ENCODE peak calls at places on chromosome 19, in ten cellular contexts. One of them, this sample, is unnamed.
A peak's percentile ranks its signal among the peaks of the same experiment; 100 is the strongest.

GRCh38 chr19:13526552-13526951 is 20.3 kb upstream of the CACNA1A start:
- DNase-seq in non-pigmented ciliary epithelial cell: no peak
- DNase-seq in HT-29: peak; percentile 22
- DNase-seq in astrocyte of the spinal cord: no peak
- DNase-seq in stimulated activated CD4-positive, alpha-beta T cell treated with anti-CD3 and anti-CD28 coated beads, Interleukin-1b, Interleukin-23, amount 100 ng/mL, for 4 hours: no peak
- DNase-seq in T-helper 17 cell: no peak
- DNase-seq in activated naive CD4-positive, alpha-beta T cell treated with anti-CD3 and anti-CD28 coated beads, Interleukin-2, amount 10 ng/mL, durations not matched to agents 7 days and 5 days: peak; percentile 32
- DNase-seq in endothelial cell: no peak
- DNase-seq in GM23338: peak; percentile 77
- DNase-seq in A549: peak; percentile 4
- DNase-seq in this sample: no peak

GRCh38 chr19:1267441-1268391 is 1.4 kb upstream of the CIRBP start:
- DNase-seq in T-helper 17 cell: no peak
- DNase-seq in activated naive CD4-positive, alpha-beta T cell treated with anti-CD3 and anti-CD28 coated beads, Interleukin-2, amount 10 ng/mL, durations not matched to agents 7 days and 5 days: peak; percentile 42
- DNase-seq in stimulated activated CD4-positive, alpha-beta T cell treated with anti-CD3 and anti-CD28 coated beads, Interleukin-1b, Interleukin-23, amount 100 ng/mL, for 4 hours: no peak
- DNase-seq in non-pigmented ciliary epithelial cell: no peak
- DNase-seq in astrocyte of the spinal cord: peak; percentile 40
- DNase-seq in endothelial cell: no peak
- DNase-seq in GM23338: no peak
- DNase-seq in HT-29: no peak
- DNase-seq in A549: no peak
- DNase-seq in this sample: no peak

GRCh38 chr19:16435999-16436650 is 35.6 kb downstream of the EPS15L1 start:
- DNase-seq in GM23338: no peak
- DNase-seq in astrocyte of the spinal cord: peak; percentile 61
- DNase-seq in A549: no peak
- DNase-seq in stimulated activated CD4-positive, alpha-beta T cell treated with anti-CD3 and anti-CD28 coated beads, Interleukin-1b, Interleukin-23, amount 100 ng/mL, for 4 hours: no peak
- DNase-seq in activated naive CD4-positive, alpha-beta T cell treated with anti-CD3 and anti-CD28 coated beads, Interleukin-2, amount 10 ng/mL, durations not matched to agents 7 days and 5 days: no peak
- DNase-seq in endothelial cell: no peak
- DNase-seq in T-helper 17 cell: no peak
- DNase-seq in HT-29: no peak
- DNase-seq in non-pigmented ciliary epithelial cell: no peak
- DNase-seq in this sample: no peak

GRCh38 chr19:13764821-13765394 is 586 bp downstream of the MRI1 start:
- DNase-seq in HT-29: no peak
- DNase-seq in activated naive CD4-positive, alpha-beta T cell treated with anti-CD3 and anti-CD28 coated beads, Interleukin-2, amount 10 ng/mL, durations not matched to agents 7 days and 5 days: peak; percentile 60
- DNase-seq in endothelial cell: peak; percentile 27
- DNase-seq in stimulated activated CD4-positive, alpha-beta T cell treated with anti-CD3 and anti-CD28 coated beads, Interleukin-1b, Interleukin-23, amount 100 ng/mL, for 4 hours: peak; percentile 41
- DNase-seq in GM23338: peak; percentile 58
- DNase-seq in A549: no peak
- DNase-seq in astrocyte of the spinal cord: no peak
- DNase-seq in T-helper 17 cell: peak; percentile 29
- DNase-seq in non-pigmented ciliary epithelial cell: no peak
- DNase-seq in this sample: peak; percentile 30

GRCh38 chr19:36686365-36687213 is 823 bp upstream of the ZNF567 start:
- DNase-seq in GM23338: peak; percentile 21
- DNase-seq in A549: no peak
- DNase-seq in endothelial cell: no peak
- DNase-seq in astrocyte of the spinal cord: peak; percentile 19
- DNase-seq in T-helper 17 cell: no peak
- DNase-seq in activated naive CD4-positive, alpha-beta T cell treated with anti-CD3 and anti-CD28 coated beads, Interleukin-2, amount 10 ng/mL, durations not matched to agents 7 days and 5 days: peak; percentile 21
- DNase-seq in HT-29: no peak
- DNase-seq in non-pigmented ciliary epithelial cell: no peak
- DNase-seq in stimulated activated CD4-positive, alpha-beta T cell treated with anti-CD3 and anti-CD28 coated beads, Interleukin-1b, Interleukin-23, amount 100 ng/mL, for 4 hours: no peak
- DNase-seq in this sample: no peak

GRCh38 chr19:11685676-11686650 is 52.8 kb downstream of the ZNF823 start:
- DNase-seq in astrocyte of the spinal cord: no peak
- DNase-seq in endothelial cell: no peak
- DNase-seq in A549: no peak
- DNase-seq in activated naive CD4-positive, alpha-beta T cell treated with anti-CD3 and anti-CD28 coated beads, Interleukin-2, amount 10 ng/mL, durations not matched to agents 7 days and 5 days: no peak
- DNase-seq in T-helper 17 cell: no peak
- DNase-seq in HT-29: no peak
- DNase-seq in GM23338: no peak
- DNase-seq in non-pigmented ciliary epithelial cell: no peak
- DNase-seq in stimulated activated CD4-positive, alpha-beta T cell treated with anti-CD3 and anti-CD28 coated beads, Interleukin-1b, Interleukin-23, amount 100 ng/mL, for 4 hours: no peak
- DNase-seq in this sample: no peak

GRCh38 chr19:46856062-46857022 is 4.5 kb upstream of the ARHGAP35 start:
- DNase-seq in GM23338: peak; percentile 99
- DNase-seq in activated naive CD4-positive, alpha-beta T cell treated with anti-CD3 and anti-CD28 coated beads, Interleukin-2, amount 10 ng/mL, durations not matched to agents 7 days and 5 days: peak; percentile 95
- DNase-seq in T-helper 17 cell: peak; percentile 84
- DNase-seq in stimulated activated CD4-positive, alpha-beta T cell treated with anti-CD3 and anti-CD28 coated beads, Interleukin-1b, Interleukin-23, amount 100 ng/mL, for 4 hours: peak; percentile 85
- DNase-seq in non-pigmented ciliary epithelial cell: no peak
- DNase-seq in A549: peak; percentile 96
- DNase-seq in HT-29: peak; percentile 99
- DNase-seq in astrocyte of the spinal cord: peak; percentile 94
- DNase-seq in endothelial cell: peak; percentile 89
- DNase-seq in this sample: peak; percentile 86

GRCh38 chr19:43290568-43291359 is 21.4 kb upstream of the PSG9 start:
- DNase-seq in endothelial cell: peak; percentile 18
- DNase-seq in activated naive CD4-positive, alpha-beta T cell treated with anti-CD3 and anti-CD28 coated beads, Interleukin-2, amount 10 ng/mL, durations not matched to agents 7 days and 5 days: no peak
- DNase-seq in astrocyte of the spinal cord: peak; percentile 8
- DNase-seq in GM23338: peak; percentile 32
- DNase-seq in stimulated activated CD4-positive, alpha-beta T cell treated with anti-CD3 and anti-CD28 coated beads, Interleukin-1b, Interleukin-23, amount 100 ng/mL, for 4 hours: no peak
- DNase-seq in non-pigmented ciliary epithelial cell: no peak
- DNase-seq in A549: peak; percentile 27
- DNase-seq in T-helper 17 cell: no peak
- DNase-seq in HT-29: no peak
- DNase-seq in this sample: no peak

GRCh38 chr19:46350029-46350757 is 3.3 kb downstream of the PPP5C start:
- DNase-seq in stimulated activated CD4-positive, alpha-beta T cell treated with anti-CD3 and anti-CD28 coated beads, Interleukin-1b, Interleukin-23, amount 100 ng/mL, for 4 hours: no peak
- DNase-seq in HT-29: no peak
- DNase-seq in activated naive CD4-positive, alpha-beta T cell treated with anti-CD3 and anti-CD28 coated beads, Interleukin-2, amount 10 ng/mL, durations not matched to agents 7 days and 5 days: no peak
- DNase-seq in A549: no peak
- DNase-seq in non-pigmented ciliary epithelial cell: no peak
- DNase-seq in astrocyte of the spinal cord: no peak
- DNase-seq in T-helper 17 cell: no peak
- DNase-seq in GM23338: no peak
- DNase-seq in endothelial cell: no peak
- DNase-seq in this sample: no peak

GRCh38 chr19:50328257-50329145 is 676 bp downstream of the KCNC3 start:
- DNase-seq in activated naive CD4-positive, alpha-beta T cell treated with anti-CD3 and anti-CD28 coated beads, Interleukin-2, amount 10 ng/mL, durations not matched to agents 7 days and 5 days: no peak
- DNase-seq in A549: peak; percentile 57
- DNase-seq in non-pigmented ciliary epithelial cell: no peak
- DNase-seq in endothelial cell: no peak
- DNase-seq in stimulated activated CD4-positive, alpha-beta T cell treated with anti-CD3 and anti-CD28 coated beads, Interleukin-1b, Interleukin-23, amount 100 ng/mL, for 4 hours: peak; percentile 46
- DNase-seq in T-helper 17 cell: no peak
- DNase-seq in GM23338: peak; percentile 64
- DNase-seq in HT-29: peak; percentile 64
- DNase-seq in astrocyte of the spinal cord: no peak
- DNase-seq in this sample: no peak

GRCh38 chr19:1394252-1395193 is 6.8 kb downstream of the GAMT start:
- DNase-seq in T-helper 17 cell: no peak
- DNase-seq in HT-29: peak; percentile 42
- DNase-seq in endothelial cell: no peak
- DNase-seq in A549: no peak
- DNase-seq in GM23338: no peak
- DNase-seq in stimulated activated CD4-positive, alpha-beta T cell treated with anti-CD3 and anti-CD28 coated beads, Interleukin-1b, Interleukin-23, amount 100 ng/mL, for 4 hours: no peak
- DNase-seq in astrocyte of the spinal cord: no peak
- DNase-seq in activated naive CD4-positive, alpha-beta T cell treated with anti-CD3 and anti-CD28 coated beads, Interleukin-2, amount 10 ng/mL, durations not matched to agents 7 days and 5 days: no peak
- DNase-seq in non-pigmented ciliary epithelial cell: no peak
- DNase-seq in this sample: no peak

GRCh38 chr19:7214329-7215089 is 79.7 kb downstream of the INSR start:
- DNase-seq in endothelial cell: no peak
- DNase-seq in non-pigmented ciliary epithelial cell: no peak
- DNase-seq in T-helper 17 cell: no peak
- DNase-seq in activated naive CD4-positive, alpha-beta T cell treated with anti-CD3 and anti-CD28 coated beads, Interleukin-2, amount 10 ng/mL, durations not matched to agents 7 days and 5 days: no peak
- DNase-seq in HT-29: no peak
- DNase-seq in A549: no peak
- DNase-seq in GM23338: no peak
- DNase-seq in stimulated activated CD4-positive, alpha-beta T cell treated with anti-CD3 and anti-CD28 coated beads, Interleukin-1b, Interleukin-23, amount 100 ng/mL, for 4 hours: no peak
- DNase-seq in astrocyte of the spinal cord: no peak
- DNase-seq in this sample: no peak

GRCh38 chr19:54158812-54159351 is 639 bp downstream of the LENG1 start:
- DNase-seq in endothelial cell: no peak
- DNase-seq in activated naive CD4-positive, alpha-beta T cell treated with anti-CD3 and anti-CD28 coated beads, Interleukin-2, amount 10 ng/mL, durations not matched to agents 7 days and 5 days: peak; percentile 61
- DNase-seq in GM23338: no peak
- DNase-seq in non-pigmented ciliary epithelial cell: no peak
- DNase-seq in HT-29: no peak
- DNase-seq in astrocyte of the spinal cord: no peak
- DNase-seq in T-helper 17 cell: no peak
- DNase-seq in A549: no peak
- DNase-seq in stimulated activated CD4-positive, alpha-beta T cell treated with anti-CD3 and anti-CD28 coated beads, Interleukin-1b, Interleukin-23, amount 100 ng/mL, for 4 hours: no peak
- DNase-seq in this sample: no peak

GRCh38 chr19:48501961-48502719 is 9.5 kb downstream of the LMTK3 start:
- DNase-seq in A549: peak; percentile 99
- DNase-seq in astrocyte of the spinal cord: no peak
- DNase-seq in stimulated activated CD4-positive, alpha-beta T cell treated with anti-CD3 and anti-CD28 coated beads, Interleukin-1b, Interleukin-23, amount 100 ng/mL, for 4 hours: peak; percentile 63
- DNase-seq in endothelial cell: peak; percentile 79
- DNase-seq in HT-29: peak; percentile 100
- DNase-seq in non-pigmented ciliary epithelial cell: no peak
- DNase-seq in GM23338: peak; percentile 100
- DNase-seq in T-helper 17 cell: peak; percentile 53
- DNase-seq in activated naive CD4-positive, alpha-beta T cell treated with anti-CD3 and anti-CD28 coated beads, Interleukin-2, amount 10 ng/mL, durations not matched to agents 7 days and 5 days: peak; percentile 88
- DNase-seq in this sample: peak; percentile 72

GRCh38 chr19:38737297-38737865 is 6.9 kb downstream of the CAPN12 start:
- DNase-seq in activated naive CD4-positive, alpha-beta T cell treated with anti-CD3 and anti-CD28 coated beads, Interleukin-2, amount 10 ng/mL, durations not matched to agents 7 days and 5 days: no peak
- DNase-seq in HT-29: no peak
- DNase-seq in A549: peak; percentile 13
- DNase-seq in stimulated activated CD4-positive, alpha-beta T cell treated with anti-CD3 and anti-CD28 coated beads, Interleukin-1b, Interleukin-23, amount 100 ng/mL, for 4 hours: no peak
- DNase-seq in endothelial cell: no peak
- DNase-seq in GM23338: no peak
- DNase-seq in astrocyte of the spinal cord: no peak
- DNase-seq in non-pigmented ciliary epithelial cell: no peak
- DNase-seq in T-helper 17 cell: no peak
- DNase-seq in this sample: no peak

GRCh38 chr19:48206402-48207093 is 36.1 kb downstream of the ZSWIM9 start:
- DNase-seq in T-helper 17 cell: no peak
- DNase-seq in stimulated activated CD4-positive, alpha-beta T cell treated with anti-CD3 and anti-CD28 coated beads, Interleukin-1b, Interleukin-23, amount 100 ng/mL, for 4 hours: no peak
- DNase-seq in HT-29: no peak
- DNase-seq in non-pigmented ciliary epithelial cell: no peak
- DNase-seq in A549: no peak
- DNase-seq in endothelial cell: no peak
- DNase-seq in activated naive CD4-positive, alpha-beta T cell treated with anti-CD3 and anti-CD28 coated beads, Interleukin-2, amount 10 ng/mL, durations not matched to agents 7 days and 5 days: no peak
- DNase-seq in GM23338: no peak
- DNase-seq in astrocyte of the spinal cord: no peak
- DNase-seq in this sample: no peak

GRCh38 chr19:18401580-18402112 is 4.2 kb upstream of the LRRC25 start:
- DNase-seq in activated naive CD4-positive, alpha-beta T cell treated with anti-CD3 and anti-CD28 coated beads, Interleukin-2, amount 10 ng/mL, durations not matched to agents 7 days and 5 days: no peak
- DNase-seq in GM23338: peak; percentile 81
- DNase-seq in A549: peak; percentile 85
- DNase-seq in endothelial cell: peak; percentile 53
- DNase-seq in non-pigmented ciliary epithelial cell: no peak
- DNase-seq in astrocyte of the spinal cord: peak; percentile 57
- DNase-seq in HT-29: peak; percentile 87
- DNase-seq in T-helper 17 cell: no peak
- DNase-seq in stimulated activated CD4-positive, alpha-beta T cell treated with anti-CD3 and anti-CD28 coated beads, Interleukin-1b, Interleukin-23, amount 100 ng/mL, for 4 hours: no peak
- DNase-seq in this sample: no peak

GRCh38 chr19:45011959-45012358 is 10.7 kb downstream of the RELB start:
- DNase-seq in T-helper 17 cell: no peak
- DNase-seq in A549: no peak
- DNase-seq in astrocyte of the spinal cord: no peak
- DNase-seq in GM23338: peak; percentile 41
- DNase-seq in non-pigmented ciliary epithelial cell: no peak
- DNase-seq in stimulated activated CD4-positive, alpha-beta T cell treated with anti-CD3 and anti-CD28 coated beads, Interleukin-1b, Interleukin-23, amount 100 ng/mL, for 4 hours: no peak
- DNase-seq in activated naive CD4-positive, alpha-beta T cell treated with anti-CD3 and anti-CD28 coated beads, Interleukin-2, amount 10 ng/mL, durations not matched to agents 7 days and 5 days: no peak
- DNase-seq in HT-29: no peak
- DNase-seq in endothelial cell: no peak
- DNase-seq in this sample: no peak

GRCh38 chr19:58325623-58326022 is 1.2 kb upstream of the ZSCAN22 start:
- DNase-seq in stimulated activated CD4-positive, alpha-beta T cell treated with anti-CD3 and anti-CD28 coated beads, Interleukin-1b, Interleukin-23, amount 100 ng/mL, for 4 hours: no peak
- DNase-seq in non-pigmented ciliary epithelial cell: no peak
- DNase-seq in A549: no peak
- DNase-seq in T-helper 17 cell: no peak
- DNase-seq in HT-29: no peak
- DNase-seq in activated naive CD4-positive, alpha-beta T cell treated with anti-CD3 and anti-CD28 coated beads, Interleukin-2, amount 10 ng/mL, durations not matched to agents 7 days and 5 days: no peak
- DNase-seq in GM23338: no peak
- DNase-seq in astrocyte of the spinal cord: no peak
- DNase-seq in endothelial cell: no peak
- DNase-seq in this sample: no peak

GRCh38 chr19:31014668-31015067 is 334.6 kb downstream of the TSHZ3 start:
- DNase-seq in non-pigmented ciliary epithelial cell: no peak
- DNase-seq in astrocyte of the spinal cord: no peak
- DNase-seq in endothelial cell: no peak
- DNase-seq in activated naive CD4-positive, alpha-beta T cell treated with anti-CD3 and anti-CD28 coated beads, Interleukin-2, amount 10 ng/mL, durations not matched to agents 7 days and 5 days: no peak
- DNase-seq in stimulated activated CD4-positive, alpha-beta T cell treated with anti-CD3 and anti-CD28 coated beads, Interleukin-1b, Interleukin-23, amount 100 ng/mL, for 4 hours: no peak
- DNase-seq in A549: no peak
- DNase-seq in HT-29: no peak
- DNase-seq in GM23338: no peak
- DNase-seq in T-helper 17 cell: no peak
- DNase-seq in this sample: no peak

GRCh38 chr19:51316688-51317087 is 5.2 kb downstream of the IGLON5 start:
- DNase-seq in activated naive CD4-positive, alpha-beta T cell treated with anti-CD3 and anti-CD28 coated beads, Interleukin-2, amount 10 ng/mL, durations not matched to agents 7 days and 5 days: no peak
- DNase-seq in A549: no peak
- DNase-seq in T-helper 17 cell: no peak
- DNase-seq in HT-29: no peak
- DNase-seq in GM23338: no peak
- DNase-seq in astrocyte of the spinal cord: no peak
- DNase-seq in stimulated activated CD4-positive, alpha-beta T cell treated with anti-CD3 and anti-CD28 coated beads, Interleukin-1b, Interleukin-23, amount 100 ng/mL, for 4 hours: no peak
- DNase-seq in non-pigmented ciliary epithelial cell: no peak
- DNase-seq in endothelial cell: no peak
- DNase-seq in this sample: no peak

GRCh38 chr19:2627319-2627829 is 75.1 kb downstream of the GNG7 start:
- DNase-seq in astrocyte of the spinal cord: peak; percentile 98
- DNase-seq in A549: peak; percentile 81
- DNase-seq in GM23338: no peak
- DNase-seq in T-helper 17 cell: no peak
- DNase-seq in activated naive CD4-positive, alpha-beta T cell treated with anti-CD3 and anti-CD28 coated beads, Interleukin-2, amount 10 ng/mL, durations not matched to agents 7 days and 5 days: no peak
- DNase-seq in HT-29: peak; percentile 26
- DNase-seq in stimulated activated CD4-positive, alpha-beta T cell treated with anti-CD3 and anti-CD28 coated beads, Interleukin-1b, Interleukin-23, amount 100 ng/mL, for 4 hours: no peak
- DNase-seq in non-pigmented ciliary epithelial cell: peak; percentile 97
- DNase-seq in endothelial cell: no peak
- DNase-seq in this sample: no peak

GRCh38 chr19:3479177-3479818 is 1.0 kb downstream of the SMIM24 start:
- DNase-seq in astrocyte of the spinal cord: no peak
- DNase-seq in non-pigmented ciliary epithelial cell: no peak
- DNase-seq in stimulated activated CD4-positive, alpha-beta T cell treated with anti-CD3 and anti-CD28 coated beads, Interleukin-1b, Interleukin-23, amount 100 ng/mL, for 4 hours: no peak
- DNase-seq in GM23338: peak; percentile 96
- DNase-seq in A549: peak; percentile 66
- DNase-seq in endothelial cell: no peak
- DNase-seq in T-helper 17 cell: no peak
- DNase-seq in HT-29: peak; percentile 14
- DNase-seq in activated naive CD4-positive, alpha-beta T cell treated with anti-CD3 and anti-CD28 coated beads, Interleukin-2, amount 10 ng/mL, durations not matched to agents 7 days and 5 days: peak; percentile 67
- DNase-seq in this sample: no peak

GRCh38 chr19:35462476-35462953 is 14.5 kb downstream of the FFAR2 start:
- DNase-seq in endothelial cell: no peak
- DNase-seq in activated naive CD4-positive, alpha-beta T cell treated with anti-CD3 and anti-CD28 coated beads, Interleukin-2, amount 10 ng/mL, durations not matched to agents 7 days and 5 days: peak; percentile 78
- DNase-seq in A549: no peak
- DNase-seq in T-helper 17 cell: peak; percentile 11
- DNase-seq in non-pigmented ciliary epithelial cell: no peak
- DNase-seq in HT-29: no peak
- DNase-seq in GM23338: no peak
- DNase-seq in stimulated activated CD4-positive, alpha-beta T cell treated with anti-CD3 and anti-CD28 coated beads, Interleukin-1b, Interleukin-23, amount 100 ng/mL, for 4 hours: no peak
- DNase-seq in astrocyte of the spinal cord: no peak
- DNase-seq in this sample: peak; percentile 43

GRCh38 chr19:55117063-55117635 is 288 bp downstream of the PPP1R12C start:
- DNase-seq in activated naive CD4-positive, alpha-beta T cell treated with anti-CD3 and anti-CD28 coated beads, Interleukin-2, amount 10 ng/mL, durations not matched to agents 7 days and 5 days: peak; percentile 45
- DNase-seq in A549: no peak
- DNase-seq in astrocyte of the spinal cord: no peak
- DNase-seq in GM23338: no peak
- DNase-seq in stimulated activated CD4-positive, alpha-beta T cell treated with anti-CD3 and anti-CD28 coated beads, Interleukin-1b, Interleukin-23, amount 100 ng/mL, for 4 hours: no peak
- DNase-seq in endothelial cell: no peak
- DNase-seq in HT-29: no peak
- DNase-seq in T-helper 17 cell: no peak
- DNase-seq in non-pigmented ciliary epithelial cell: no peak
- DNase-seq in this sample: peak; percentile 15

GRCh38 chr19:36215276-36216171 is 618 bp downstream of the ZNF146 start:
- DNase-seq in HT-29: no peak
- DNase-seq in stimulated activated CD4-positive, alpha-beta T cell treated with anti-CD3 and anti-CD28 coated beads, Interleukin-1b, Interleukin-23, amount 100 ng/mL, for 4 hours: no peak
- DNase-seq in A549: peak; percentile 61
- DNase-seq in non-pigmented ciliary epithelial cell: no peak
- DNase-seq in endothelial cell: no peak
- DNase-seq in activated naive CD4-positive, alpha-beta T cell treated with anti-CD3 and anti-CD28 coated beads, Interleukin-2, amount 10 ng/mL, durations not matched to agents 7 days and 5 days: no peak
- DNase-seq in T-helper 17 cell: no peak
- DNase-seq in GM23338: peak; percentile 51
- DNase-seq in astrocyte of the spinal cord: peak; percentile 60
- DNase-seq in this sample: no peak

GRCh38 chr19:16654621-16655020 is 5.3 kb downstream of the SMIM7 start:
- DNase-seq in endothelial cell: no peak
- DNase-seq in GM23338: no peak
- DNase-seq in non-pigmented ciliary epithelial cell: no peak
- DNase-seq in A549: no peak
- DNase-seq in HT-29: no peak
- DNase-seq in activated naive CD4-positive, alpha-beta T cell treated with anti-CD3 and anti-CD28 coated beads, Interleukin-2, amount 10 ng/mL, durations not matched to agents 7 days and 5 days: no peak
- DNase-seq in T-helper 17 cell: no peak
- DNase-seq in astrocyte of the spinal cord: no peak
- DNase-seq in stimulated activated CD4-positive, alpha-beta T cell treated with anti-CD3 and anti-CD28 coated beads, Interleukin-1b, Interleukin-23, amount 100 ng/mL, for 4 hours: no peak
- DNase-seq in this sample: no peak

GRCh38 chr19:46192990-46193650 is 36.4 kb upstream of the IGFL1 start:
- DNase-seq in endothelial cell: no peak
- DNase-seq in non-pigmented ciliary epithelial cell: no peak
- DNase-seq in HT-29: peak; percentile 80
- DNase-seq in A549: peak; percentile 84
- DNase-seq in stimulated activated CD4-positive, alpha-beta T cell treated with anti-CD3 and anti-CD28 coated beads, Interleukin-1b, Interleukin-23, amount 100 ng/mL, for 4 hours: no peak
- DNase-seq in activated naive CD4-positive, alpha-beta T cell treated with anti-CD3 and anti-CD28 coated beads, Interleukin-2, amount 10 ng/mL, durations not matched to agents 7 days and 5 days: no peak
- DNase-seq in T-helper 17 cell: no peak
- DNase-seq in astrocyte of the spinal cord: peak; percentile 17
- DNase-seq in GM23338: no peak
- DNase-seq in this sample: no peak